ENCODE peak calls at places on chromosomes 1 and 21, in seven cellular contexts. G, N, Z, L, U, W and B are unnamed samples.

GRCh38 chr1:91650764-91651163 is 150.1 kb downstream of the CDC7 start:
- DNase-seq in G (no peak), N (no peak), Z (no peak), L (peak), U (peak), W (no peak), B (no peak)

GRCh38 chr1:115469703-115470476 is 131.8 kb upstream of the NGF start:
- DNase-seq in G (peak), N (peak), Z (peak), L (no peak), U (no peak), W (peak), B (no peak)

GRCh38 chr1:224058303-224058702 is 55.6 kb upstream of the FBXO28 start:
- DNase-seq in G (no peak), N (no peak), Z (no peak), L (peak), U (no peak), W (no peak), B (no peak)

GRCh38 chr1:161244888-161245287 is 6.9 kb upstream of the NR1I3 start:
- DNase-seq in G (no peak), N (no peak), Z (no peak), L (no peak), U (no peak), W (no peak), B (no peak)

GRCh38 chr1:117563492-117563875 is 42.4 kb upstream of the TENT5C start:
- DNase-seq in G (no peak), N (no peak), Z (no peak), L (no peak), U (no peak), W (no peak), B (no peak)

GRCh38 chr1:84833198-84833597 is 59.8 kb downstream of the LPAR3 start:
- DNase-seq in G (no peak), N (no peak), Z (no peak), L (no peak), U (no peak), W (no peak), B (no peak)

GRCh38 chr1:76219589-76219914 is 145.0 kb downstream of the ST6GALNAC3 start:
- DNase-seq in G (no peak), N (no peak), Z (peak), L (no peak), U (no peak), W (no peak), B (no peak)

GRCh38 chr1:43776043-43776761 is 68.9 kb downstream of the ST3GAL3 start:
- DNase-seq in G (no peak), N (no peak), Z (no peak), L (peak), U (no peak), W (peak), B (no peak)

GRCh38 chr1:145995964-145996432 is 381 bp downstream of the TXNIP start:
- DNase-seq in G (no peak), N (no peak), Z (no peak), L (no peak), U (peak), W (peak), B (no peak)

GRCh38 chr1:29793653-29794348 is 557.5 kb downstream of the PTPRU start:
- DNase-seq in G (no peak), N (no peak), Z (no peak), L (no peak), U (no peak), W (no peak), B (peak)

GRCh38 chr1:39509360-39510009 is 18.0 kb downstream of the BMP8A start:
- DNase-seq in G (no peak), N (no peak), Z (no peak), L (no peak), U (no peak), W (no peak), B (no peak)

GRCh38 chr1:183023601-183024351 is 556 bp downstream of the LAMC1 start:
- DNase-seq in G (peak), N (peak), Z (peak), L (no peak), U (peak), W (peak), B (no peak)

GRCh38 chr1:71548398-71548797 is 467.6 kb upstream of the ZRANB2 start:
- DNase-seq in G (no peak), N (no peak), Z (no peak), L (no peak), U (no peak), W (no peak), B (no peak)

GRCh38 chr1:203306089-203306969 is 1.0 kb downstream of the BTG2 start:
- DNase-seq in G (peak), N (peak), Z (peak), L (peak), U (peak), W (no peak), B (peak)

GRCh38 chr1:170657275-170657853 is 6.6 kb upstream of the PRRX1 start:
- DNase-seq in G (peak), N (no peak), Z (no peak), L (no peak), U (no peak), W (no peak), B (no peak)

GRCh38 chr1:54268714-54269297 is 68.8 kb downstream of the MRPL37 start:
- DNase-seq in G (no peak), N (no peak), Z (no peak), L (no peak), U (no peak), W (no peak), B (no peak)

GRCh38 chr1:17163371-17163770 is 41.6 kb upstream of the PADI1 start:
- DNase-seq in G (no peak), N (no peak), Z (no peak), L (no peak), U (peak), W (no peak), B (no peak)

GRCh38 chr1:32142446-32143301 is 34.8 kb downstream of the KPNA6 start:
- DNase-seq in G (no peak), N (no peak), Z (no peak), L (peak), U (peak), W (no peak), B (no peak)

GRCh38 chr1:173453982-173454381 is 23.2 kb upstream of the PRDX6 start:
- DNase-seq in G (no peak), N (no peak), Z (no peak), L (no peak), U (no peak), W (no peak), B (no peak)

GRCh38 chr1:229885568-229886495 is 181.2 kb upstream of the GALNT2 start:
- DNase-seq in G (no peak), N (no peak), Z (no peak), L (no peak), U (no peak), W (no peak), B (no peak)

GRCh38 chr1:12555411-12556367 is 62.3 kb downstream of the DHRS3 start:
- DNase-seq in G (no peak), N (no peak), Z (no peak), L (no peak), U (peak), W (no peak), B (no peak)

GRCh38 chr1:53328009-53328489 is at the start of gene LRP8:
- DNase-seq in G (peak), N (peak), Z (peak), L (peak), U (no peak), W (peak), B (no peak)

GRCh38 chr1:20190761-20191160 is 4.4 kb upstream of the PLA2G2C start:
- DNase-seq in G (no peak), N (no peak), Z (no peak), L (no peak), U (no peak), W (no peak), B (no peak)

GRCh38 chr1:5947978-5948680 is 44.1 kb downstream of the NPHP4 start:
- DNase-seq in G (no peak), N (no peak), Z (no peak), L (no peak), U (peak), W (no peak), B (peak)

GRCh38 chr1:15433471-15433870 is 4.8 kb upstream of the CTRC start:
- DNase-seq in G (no peak), N (no peak), Z (no peak), L (no peak), U (no peak), W (no peak), B (no peak)

GRCh38 chr1:18440385-18441226 is 40.1 kb upstream of the KLHDC7A start:
- DNase-seq in G (no peak), N (no peak), Z (no peak), L (no peak), U (no peak), W (no peak), B (no peak)

GRCh38 chr1:32393832-32394140 is 455 bp downstream of the BSDC1 start:
- DNase-seq in G (peak), N (peak), Z (peak), L (peak), U (no peak), W (no peak), B (no peak)

GRCh38 chr1:50611675-50612074 is 188.4 kb upstream of the DMRTA2 start:
- DNase-seq in G (no peak), N (no peak), Z (peak), L (no peak), U (no peak), W (no peak), B (no peak)

GRCh38 chr1:205236526-205236925 is 8.8 kb downstream of the TMCC2 start:
- DNase-seq in G (no peak), N (no peak), Z (no peak), L (no peak), U (no peak), W (no peak), B (no peak)

GRCh38 chr1:2566106-2567045 is 10.2 kb downstream of the TNFRSF14 start:
- DNase-seq in G (no peak), N (no peak), Z (no peak), L (no peak), U (no peak), W (peak), B (no peak)

GRCh38 chr1:168792142-168792541 is 63.1 kb upstream of the DPT start:
- DNase-seq in G (no peak), N (no peak), Z (no peak), L (no peak), U (no peak), W (no peak), B (no peak)

GRCh38 chr1:244857761-244858160 is 6.6 kb downstream of the HNRNPU start:
- DNase-seq in G (no peak), N (no peak), Z (no peak), L (no peak), U (no peak), W (no peak), B (no peak)

GRCh38 chr21:25801217-25802015 is 66.6 kb downstream of the GABPA start:
- DNase-seq in G (peak), N (peak), Z (peak), L (peak), U (peak), W (peak), B (no peak)

GRCh38 chr21:35027558-35028450 is 21.3 kb downstream of the RUNX1 start:
- DNase-seq in G (no peak), N (no peak), Z (no peak), L (no peak), U (peak), W (peak), B (no peak)

GRCh38 chr1:70405780-70406416 is 5.2 kb upstream of the CTH start:
- DNase-seq in G (no peak), N (no peak), Z (no peak), L (no peak), U (no peak), W (no peak), B (no peak)

GRCh38 chr1:84603941-84604830 is 29.9 kb upstream of the CTBS start:
- DNase-seq in G (no peak), N (no peak), Z (no peak), L (peak), U (peak), W (no peak), B (no peak)

GRCh38 chr1:193408782-193409293 is 222.4 kb upstream of the B3GALT2 start:
- DNase-seq in G (no peak), N (no peak), Z (no peak), L (peak), U (peak), W (no peak), B (peak)

GRCh38 chr1:53116307-53116810 is 26.1 kb downstream of the SLC1A7 start:
- DNase-seq in G (no peak), N (no peak), Z (no peak), L (no peak), U (no peak), W (no peak), B (no peak)

GRCh38 chr1:163171826-163172225 is 30.9 kb downstream of the RGS5 start:
- DNase-seq in G (no peak), N (no peak), Z (no peak), L (no peak), U (no peak), W (no peak), B (no peak)

GRCh38 chr1:22906968-22907367 is 65.7 kb downstream of the LACTBL1 start:
- DNase-seq in G (no peak), N (no peak), Z (no peak), L (no peak), U (no peak), W (no peak), B (no peak)